ENCODE peak calls at places on chromosomes 4 and X, in four cellular contexts. One of them, this sample, is unnamed.

GRCh38 chrX:79375340-79375739 is 8.2 kb upstream of the ITM2A start:
- DNase-seq in GM12878: no peak
- DNase-seq in K562: no peak
- DNase-seq in GM12891: no peak
- DNase-seq in this sample: no peak

GRCh38 chr4:52019941-52020657 is at the start of gene LRRC66:
- DNase-seq in GM12878: no peak
- DNase-seq in K562: no peak
- DNase-seq in GM12891: no peak
- DNase-seq in this sample: no peak

GRCh38 chrX:10496345-10496965 is 123.9 kb downstream of the MID1 start:
- DNase-seq in GM12878: no peak
- DNase-seq in K562: no peak
- DNase-seq in GM12891: no peak
- DNase-seq in this sample: no peak

GRCh38 chr4:109411964-109412363 is 21.7 kb upstream of the SEC24B start:
- DNase-seq in GM12878: no peak
- DNase-seq in K562: no peak
- DNase-seq in GM12891: no peak
- DNase-seq in this sample: no peak

GRCh38 chr4:71026086-71026485 is 32.6 kb downstream of the DCK start:
- DNase-seq in GM12878: no peak
- DNase-seq in K562: peak
- DNase-seq in GM12891: no peak
- DNase-seq in this sample: no peak

GRCh38 chr4:150572704-150573504 is 9.0 kb upstream of the MAB21L2 start:
- DNase-seq in GM12878: peak
- DNase-seq in K562: peak
- DNase-seq in GM12891: no peak
- DNase-seq in this sample: no peak

GRCh38 chr4:87423313-87424031 is 1.1 kb downstream of the NUDT9 start:
- DNase-seq in GM12878: no peak
- DNase-seq in K562: no peak
- DNase-seq in GM12891: no peak
- DNase-seq in this sample: peak

GRCh38 chrX:123851010-123851409 is 8.8 kb upstream of the XIAP start:
- DNase-seq in GM12878: no peak
- DNase-seq in K562: no peak
- DNase-seq in GM12891: no peak
- DNase-seq in this sample: no peak

GRCh38 chrX:63128509-63128908 is 222.6 kb downstream of the SPIN4 start:
- DNase-seq in GM12878: peak
- DNase-seq in K562: no peak
- DNase-seq in GM12891: no peak
- DNase-seq in this sample: peak

GRCh38 chr4:182126096-182126495 is 117.1 kb upstream of the TENM3 start:
- DNase-seq in GM12878: no peak
- DNase-seq in K562: no peak
- DNase-seq in GM12891: no peak
- DNase-seq in this sample: no peak

GRCh38 chr4:163562496-163562895 is 68.0 kb downstream of the TMA16 start:
- DNase-seq in GM12878: no peak
- DNase-seq in K562: no peak
- DNase-seq in GM12891: no peak
- DNase-seq in this sample: no peak

GRCh38 chr4:2795558-2796260 is 2.8 kb downstream of the SH3BP2 start:
- DNase-seq in GM12878: no peak
- DNase-seq in K562: no peak
- DNase-seq in GM12891: no peak
- DNase-seq in this sample: no peak

GRCh38 chr4:151045907-151046306 is 30.8 kb upstream of the LRBA start:
- DNase-seq in GM12878: no peak
- DNase-seq in K562: peak
- DNase-seq in GM12891: no peak
- DNase-seq in this sample: no peak

GRCh38 chrX:1521459-1521956 is 15.5 kb downstream of the P2RY8 start:
- DNase-seq in GM12878: peak
- DNase-seq in K562: no peak
- DNase-seq in GM12891: no peak
- DNase-seq in this sample: peak

GRCh38 chrX:151100796-151101195 is 75.6 kb upstream of the GPR50 start:
- DNase-seq in GM12878: no peak
- DNase-seq in K562: no peak
- DNase-seq in GM12891: no peak
- DNase-seq in this sample: no peak
- TF ChIP-seq SPI1 in GM12878: no peak
- TF ChIP-seq SPI1 in K562: no peak
- TF ChIP-seq SPI1 in GM12891: no peak
- TF ChIP-seq SPI1 in this sample: no peak

GRCh38 chr4:86034616-86035015 is 325.2 kb downstream of the MAPK10 start:
- DNase-seq in GM12878: no peak
- DNase-seq in K562: no peak
- DNase-seq in GM12891: no peak
- DNase-seq in this sample: no peak

GRCh38 chr4:86033171-86033570 is 326.7 kb downstream of the MAPK10 start:
- DNase-seq in GM12878: no peak
- DNase-seq in K562: no peak
- DNase-seq in GM12891: no peak
- DNase-seq in this sample: no peak

GRCh38 chr4:86038037-86038436 is 321.8 kb downstream of the MAPK10 start:
- DNase-seq in GM12878: no peak
- DNase-seq in K562: no peak
- DNase-seq in GM12891: no peak
- DNase-seq in this sample: no peak

GRCh38 chr4:86035688-86036087 is 324.2 kb downstream of the MAPK10 start:
- DNase-seq in GM12878: no peak
- DNase-seq in K562: no peak
- DNase-seq in GM12891: no peak
- DNase-seq in this sample: no peak

DNA sequence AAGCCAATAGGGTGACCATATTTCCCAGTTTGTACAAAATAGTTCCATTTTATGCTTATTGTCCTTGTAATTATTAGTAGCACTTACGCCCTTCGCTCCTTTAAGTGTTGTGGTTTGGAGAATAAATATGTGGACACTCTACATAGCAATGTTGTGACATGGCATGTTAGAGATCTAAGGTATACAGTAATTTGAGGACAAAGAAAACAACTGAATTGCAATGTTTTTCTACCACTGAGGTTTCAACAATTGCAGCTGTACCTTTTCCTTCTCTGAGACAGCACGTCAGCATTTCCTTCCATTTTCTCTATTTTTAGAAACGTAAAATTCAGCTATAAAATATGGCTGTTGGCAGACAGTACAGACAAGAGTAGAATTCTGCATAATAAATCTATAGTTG is 323.1 kb downstream of the MAPK10 start:
- DNase-seq in GM12878: no peak
- DNase-seq in K562: no peak
- DNase-seq in GM12891: no peak
- DNase-seq in this sample: no peak
- TF ChIP-seq SPI1 in GM12878: no peak
- TF ChIP-seq SPI1 in K562: no peak
- TF ChIP-seq SPI1 in GM12891: no peak
- TF ChIP-seq SPI1 in this sample: no peak

DNA sequence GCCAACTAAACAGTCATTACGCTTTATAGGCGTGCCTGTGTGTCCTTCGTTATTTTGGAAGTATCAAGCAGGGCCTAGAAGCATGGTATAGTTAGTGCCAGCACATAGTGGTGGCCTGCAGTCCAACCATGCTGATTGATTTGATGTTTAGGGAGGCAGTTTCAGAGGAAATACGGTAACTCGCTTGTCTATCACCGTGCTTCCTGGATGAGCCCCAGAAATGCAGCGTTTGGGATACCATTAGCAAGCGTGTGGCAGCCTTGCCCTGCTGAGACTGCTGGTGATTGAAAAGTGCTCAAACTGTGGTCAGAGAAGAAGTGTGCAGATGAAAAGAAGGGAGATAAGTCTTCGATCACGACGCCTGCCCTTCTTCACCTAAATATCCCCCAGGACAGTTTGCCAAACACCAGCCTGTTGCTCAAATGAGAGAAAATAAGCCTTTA is 158.4 kb downstream of the CHIC2 start:
- DNase-seq in GM12878: peak
- DNase-seq in K562: no peak
- DNase-seq in GM12891: no peak
- DNase-seq in this sample: no peak
- TF ChIP-seq SPI1 in GM12878: no peak
- TF ChIP-seq SPI1 in K562: no peak
- TF ChIP-seq SPI1 in GM12891: no peak
- TF ChIP-seq SPI1 in this sample: no peak

GRCh38 chrX:120752431-120753128 is 122.7 kb upstream of the C1GALT1C1 start:
- DNase-seq in GM12878: no peak
- DNase-seq in K562: no peak
- DNase-seq in GM12891: no peak
- DNase-seq in this sample: no peak

GRCh38 chrX:120746153-120746552 is 116.3 kb upstream of the C1GALT1C1 start:
- DNase-seq in GM12878: no peak
- DNase-seq in K562: no peak
- DNase-seq in GM12891: no peak
- DNase-seq in this sample: no peak

GRCh38 chrX:120750381-120750780 is 120.5 kb upstream of the C1GALT1C1 start:
- DNase-seq in GM12878: no peak
- DNase-seq in K562: no peak
- DNase-seq in GM12891: no peak
- DNase-seq in this sample: no peak

GRCh38 chrX:120751683-120752082 is 121.8 kb upstream of the C1GALT1C1 start:
- DNase-seq in GM12878: no peak
- DNase-seq in K562: no peak
- DNase-seq in GM12891: no peak
- DNase-seq in this sample: no peak

DNA sequence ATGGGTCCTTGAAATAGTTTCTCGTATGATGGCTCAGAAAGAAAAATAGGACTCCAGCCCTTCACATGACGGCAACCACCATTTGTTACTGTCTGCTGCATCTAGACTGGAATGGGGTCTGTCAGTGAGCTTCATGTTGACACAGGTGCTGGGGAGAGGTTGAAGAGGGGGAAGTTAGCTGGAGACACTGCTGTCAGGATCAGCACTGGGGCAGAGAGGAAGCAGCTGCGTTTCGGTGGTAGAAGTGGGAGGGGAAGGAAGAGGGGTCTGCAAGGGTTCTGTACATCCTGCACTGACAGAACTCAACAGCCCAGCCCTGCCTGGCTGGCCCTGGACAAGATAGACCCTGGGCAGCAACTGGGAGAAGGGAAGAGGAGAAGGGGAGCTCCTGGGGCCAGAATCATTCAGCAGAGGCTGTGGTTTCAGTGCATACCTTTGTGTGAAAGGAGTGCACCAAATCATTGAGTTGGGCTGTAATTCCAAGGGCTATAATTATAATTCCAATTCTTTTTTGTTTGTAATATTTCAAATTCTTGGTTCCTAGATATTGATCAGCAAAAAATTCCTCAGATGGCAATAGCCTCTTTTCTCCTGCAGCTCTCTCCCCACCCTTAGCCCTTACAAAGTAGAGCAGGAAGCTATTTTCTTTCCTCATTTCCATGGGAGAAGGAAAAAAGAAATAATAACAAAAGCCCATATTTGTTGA is 119.4 kb upstream of the C1GALT1C1 start:
- DNase-seq in GM12878: no peak
- DNase-seq in K562: no peak
- DNase-seq in GM12891: no peak
- DNase-seq in this sample: no peak
- TF ChIP-seq SPI1 in GM12878: no peak
- TF ChIP-seq SPI1 in K562: no peak
- TF ChIP-seq SPI1 in GM12891: peak
- TF ChIP-seq SPI1 in this sample: no peak

DNA sequence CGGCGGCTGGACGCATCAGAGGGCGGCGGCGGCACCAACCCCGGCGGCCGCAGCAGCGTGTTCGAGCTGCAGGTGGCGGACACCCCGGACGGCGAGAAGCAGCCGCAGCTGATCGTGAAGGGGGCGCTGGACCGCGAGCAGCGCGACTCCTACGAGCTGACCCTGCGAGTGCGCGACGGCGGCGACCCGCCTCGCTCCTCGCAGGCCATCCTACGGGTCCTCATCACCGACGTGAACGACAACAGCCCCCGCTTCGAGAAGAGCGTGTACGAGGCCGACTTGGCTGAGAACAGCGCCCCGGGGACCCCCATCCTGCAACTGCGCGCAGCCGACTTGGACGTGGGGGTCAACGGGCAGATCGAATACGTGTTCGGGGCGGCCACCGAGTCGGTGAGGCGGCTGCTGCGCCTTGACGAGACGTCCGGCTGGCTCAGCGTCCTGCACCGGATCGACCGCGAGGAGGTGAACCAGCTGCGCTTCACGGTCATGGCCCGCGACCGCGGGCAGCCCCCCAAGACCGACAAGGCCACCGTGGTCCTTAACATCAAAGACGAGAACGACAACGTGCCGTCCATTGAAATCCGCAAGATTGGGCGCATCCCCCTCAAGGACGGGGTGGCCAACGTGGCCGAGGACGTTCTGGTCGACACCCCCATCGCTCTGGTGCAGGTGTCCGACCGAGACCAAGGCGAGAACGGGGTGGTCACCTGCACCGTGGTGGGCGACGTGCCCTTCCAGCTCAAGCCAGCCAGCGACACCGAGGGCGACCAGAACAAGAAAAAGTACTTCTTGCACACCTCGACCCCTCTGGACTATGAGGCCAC is 2.1 kb downstream of the PCDH7 start:
- DNase-seq in GM12878: no peak
- DNase-seq in K562: no peak
- DNase-seq in GM12891: no peak
- DNase-seq in this sample: no peak
- TF ChIP-seq SPI1 in GM12878: no peak
- TF ChIP-seq SPI1 in K562: no peak
- TF ChIP-seq SPI1 in GM12891: no peak
- TF ChIP-seq SPI1 in this sample: no peak

GRCh38 chr4:7772708-7773385 is 166.8 kb downstream of the AFAP1 start:
- DNase-seq in GM12878: no peak
- DNase-seq in K562: no peak
- DNase-seq in GM12891: no peak
- DNase-seq in this sample: no peak
- TF ChIP-seq SPI1 in GM12878: no peak
- TF ChIP-seq SPI1 in K562: no peak
- TF ChIP-seq SPI1 in GM12891: no peak
- TF ChIP-seq SPI1 in this sample: no peak

GRCh38 chr4:10182446-10183424 is 66.1 kb upstream of the WDR1 start:
- DNase-seq in GM12878: no peak
- DNase-seq in K562: no peak
- DNase-seq in GM12891: no peak
- DNase-seq in this sample: no peak
- TF ChIP-seq SPI1 in GM12878: no peak
- TF ChIP-seq SPI1 in K562: no peak
- TF ChIP-seq SPI1 in GM12891: no peak
- TF ChIP-seq SPI1 in this sample: no peak

GRCh38 chrX:149040873-149041535 is 464.1 kb downstream of the IDS start:
- DNase-seq in GM12878: no peak
- DNase-seq in K562: no peak
- DNase-seq in GM12891: no peak
- DNase-seq in this sample: no peak
- TF ChIP-seq SPI1 in GM12878: no peak
- TF ChIP-seq SPI1 in K562: no peak
- TF ChIP-seq SPI1 in GM12891: no peak
- TF ChIP-seq SPI1 in this sample: no peak

DNA sequence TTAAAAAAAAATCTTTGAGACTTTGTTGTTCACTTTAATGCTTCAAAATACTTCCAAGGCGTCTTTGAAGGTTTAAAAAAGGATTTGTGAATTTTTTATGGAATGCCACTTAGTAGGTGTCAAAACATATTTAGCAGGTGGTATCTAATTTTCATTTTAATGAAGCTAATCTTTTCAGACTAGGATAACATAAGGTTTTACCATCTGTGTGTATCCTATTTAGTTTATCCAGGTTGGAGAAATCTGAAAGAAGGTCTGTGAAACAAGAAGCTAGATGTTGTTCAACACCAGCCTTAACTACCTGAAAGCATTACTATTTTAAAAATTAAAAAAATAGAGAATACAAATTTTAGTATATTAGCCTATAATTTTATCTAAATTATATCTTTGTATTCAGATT is 193.4 kb downstream of the GRID2 start:
- DNase-seq in GM12878: no peak
- DNase-seq in K562: no peak
- DNase-seq in GM12891: no peak
- DNase-seq in this sample: no peak
- TF ChIP-seq SPI1 in GM12878: no peak
- TF ChIP-seq SPI1 in K562: no peak
- TF ChIP-seq SPI1 in GM12891: no peak
- TF ChIP-seq SPI1 in this sample: no peak